ENCODE peak calls at places on chromosomes 1 and 21, in seven cellular contexts. S is left lung, G is breast epithelium, T is PC-9, F is colonic mucosa, L is dorsolateral prefrontal cortex, N is right cardiac atrium. Y is an unnamed sample.
A peak's percentile ranks its signal among the peaks of the same experiment; 100 is the strongest.

GRCh38 chr21:33767960-33768359 is 125.7 kb downstream of the ITSN1 start:
- DNase-seq in S (no peak), F (no peak), L (no peak), T (no peak), N (no peak), G (no peak), Y (no peak)

GRCh38 chr1:219041819-219042218 is 131.9 kb upstream of the LYPLAL1 start:
- DNase-seq in F (peak; percentile 32), N (no peak), G (no peak), S (no peak), L (no peak), T (no peak), Y (no peak)

GRCh38 chr1:45216861-45217260 is 10.5 kb upstream of the ZSWIM5 start:
- DNase-seq in S (no peak), N (no peak), L (no peak), F (no peak), T (no peak), G (no peak), Y (no peak)

GRCh38 chr1:84632975-84633427 is 57.3 kb downstream of the SSX2IP start:
- DNase-seq in N (no peak), T (peak; percentile 91), F (peak; percentile 57), S (no peak), L (no peak), G (no peak), Y (no peak)

GRCh38 chr1:101371259-101371658 is 134.4 kb downstream of the S1PR1 start:
- DNase-seq in S (no peak), F (no peak), T (peak; percentile 89), G (no peak), L (no peak), N (no peak), Y (no peak)

GRCh38 chr1:18217398-18218043 is 109.9 kb downstream of the IGSF21 start:
- DNase-seq in G (no peak), S (no peak), N (no peak), T (no peak), L (no peak), F (peak; percentile 63), Y (no peak)

GRCh38 chr1:62288669-62289068 is 30.6 kb downstream of the KANK4 start:
- DNase-seq in S (no peak), N (no peak), F (no peak), L (no peak), G (no peak), T (no peak), Y (no peak)

GRCh38 chr1:71089536-71090270 is 8.9 kb upstream of the ZRANB2 start:
- DNase-seq in G (no peak), F (no peak), T (no peak), N (no peak), S (no peak), L (no peak), Y (no peak)

GRCh38 chr1:54096491-54097235 is 43.3 kb downstream of the TCEANC2 start:
- DNase-seq in G (no peak), T (no peak), L (no peak), F (peak; percentile 16), S (no peak), N (no peak), Y (no peak)

GRCh38 chr1:62905309-62905708 is 121.4 kb downstream of the ATG4C start:
- DNase-seq in T (no peak), S (no peak), L (no peak), N (no peak), G (no peak), F (no peak), Y (no peak)

GRCh38 chr1:26177182-26177684 is at the start of gene CNKSR1:
- DNase-seq in L (no peak), T (peak; percentile 88), S (peak; percentile 78), G (peak; percentile 85), F (peak; percentile 90), N (no peak), Y (no peak)

GRCh38 chr1:147091801-147092200 is 80.5 kb downstream of the PRKAB2 start:
- DNase-seq in S (no peak), G (no peak), F (no peak), N (no peak), T (peak; percentile 46), L (no peak), Y (no peak)

GRCh38 chr1:160094806-160095205 is 3.6 kb downstream of the IGSF8 start:
- DNase-seq in N (no peak), L (no peak), F (peak; percentile 57), T (no peak), G (no peak), S (no peak), Y (no peak)

GRCh38 chr1:230891413-230891812 is 23.1 kb upstream of the C1orf198 start:
- DNase-seq in G (no peak), S (no peak), N (no peak), F (no peak), L (no peak), T (no peak), Y (no peak)

GRCh38 chr1:43598622-43599021 is 51.3 kb upstream of the KDM4A start:
- DNase-seq in F (no peak), S (no peak), N (no peak), L (no peak), G (no peak), T (no peak), Y (no peak)

GRCh38 chr1:162905759-162906158 is 44.8 kb upstream of the CCDC190 start:
- DNase-seq in S (no peak), G (no peak), T (peak; percentile 77), F (no peak), L (no peak), N (no peak), Y (no peak)

GRCh38 chr1:162906485-162906884 is 45.5 kb upstream of the CCDC190 start:
- DNase-seq in T (no peak), N (no peak), F (no peak), L (no peak), S (no peak), G (no peak), Y (no peak)

GRCh38 chr1:162908780-162909179 is 47.8 kb upstream of the CCDC190 start:
- DNase-seq in G (no peak), F (no peak), T (peak; percentile 68), L (no peak), N (no peak), S (no peak), Y (no peak)

GRCh38 chr1:162910161-162910560 is 49.2 kb upstream of the CCDC190 start:
- DNase-seq in T (no peak), F (no peak), N (no peak), L (no peak), S (no peak), G (no peak), Y (no peak)

DNA sequence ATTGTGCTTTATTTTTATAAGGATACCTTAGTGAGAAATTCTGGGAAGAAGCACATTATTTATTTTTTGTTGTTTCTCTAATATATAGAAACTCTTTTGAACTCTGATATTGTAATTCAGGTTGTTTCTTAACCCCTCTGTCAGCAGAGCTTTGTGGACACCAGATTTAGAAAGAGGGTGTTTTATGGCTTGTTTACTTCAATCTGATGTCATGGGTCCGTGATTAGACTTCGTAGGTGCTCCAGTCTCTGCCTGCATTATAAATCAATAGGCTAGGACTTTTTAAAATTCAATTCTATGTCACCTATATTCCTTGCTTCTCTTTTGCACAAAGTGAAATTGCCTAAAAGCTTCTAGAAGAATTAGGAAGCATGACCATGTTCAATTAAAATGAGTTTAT is 47.3 kb upstream of the CCDC190 start:
- DNase-seq in L (no peak), S (no peak), F (no peak), N (no peak), T (no peak), G (no peak), Y (no peak)
- H3K27ac ChIP-seq in L (no peak overlapping the region), S (no peak overlapping the region), F (no peak overlapping the region), N (no peak overlapping the region), T (peak overlapping the region; percentile 69), G (no peak overlapping the region), Y (no peak overlapping the region)

GRCh38 chr1:81231729-81232038 is 569.0 kb upstream of the ADGRL2 start:
- DNase-seq in S (no peak), L (no peak), F (no peak), N (no peak), T (no peak), G (no peak), Y (no peak)
- H3K27ac ChIP-seq in S (no peak overlapping the region), L (no peak overlapping the region), F (no peak overlapping the region), N (no peak overlapping the region), T (no peak overlapping the region), G (no peak overlapping the region), Y (no peak overlapping the region)

GRCh38 chr21:32299695-32300094 is 1.0 kb downstream of the MRAP start:
- DNase-seq in T (no peak), N (no peak), G (no peak), L (no peak), S (no peak), F (no peak), Y (no peak)
- H3K27ac ChIP-seq in T (no peak overlapping the region), N (no peak overlapping the region), G (no peak overlapping the region), L (no peak overlapping the region), S (no peak overlapping the region), F (no peak overlapping the region), Y (no peak overlapping the region)

DNA sequence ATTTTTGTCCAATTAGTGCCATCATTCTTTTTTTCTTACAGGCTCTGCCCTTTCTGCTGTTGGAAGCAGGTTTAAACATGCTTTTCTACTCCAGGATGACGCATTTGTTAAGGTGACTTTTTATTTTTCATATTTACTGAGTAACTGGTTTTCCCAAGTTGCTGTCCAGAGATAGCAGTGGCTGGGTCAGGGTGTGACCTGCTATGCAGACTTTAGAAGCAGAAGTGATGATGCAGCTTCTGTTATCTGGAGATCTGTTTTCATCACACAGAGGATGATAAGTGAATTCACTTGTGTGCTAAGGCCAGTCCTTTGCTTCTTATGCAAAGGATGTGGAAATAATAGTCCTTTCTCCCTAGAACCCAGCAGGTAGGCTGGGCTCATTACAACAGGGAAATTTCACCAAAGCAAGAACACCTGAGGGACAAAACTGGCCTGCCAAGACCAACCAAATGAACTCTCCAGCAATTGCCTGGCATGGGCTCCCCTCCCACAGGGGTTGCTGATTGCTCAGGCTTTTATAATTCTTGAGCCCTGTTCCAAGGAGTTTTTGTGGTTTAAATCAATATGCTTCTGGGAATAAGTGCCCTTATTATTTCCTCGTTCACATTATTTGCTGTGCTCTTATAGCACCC is 97.8 kb upstream of the LPGAT1 start:
- DNase-seq in N (no peak), G (peak; percentile 67), F (peak; percentile 49), L (no peak), T (peak; percentile 97), S (peak; percentile 68), Y (no peak)
- H3K27ac ChIP-seq in N (no peak overlapping the region), G (peak overlapping the region; percentile 73), F (peak overlapping the region; percentile 80), L (no peak overlapping the region), T (peak overlapping the region; percentile 71), S (peak overlapping the region; percentile 76), Y (no peak overlapping the region)

GRCh38 chr1:85705940-85706339 is 2.3 kb downstream of the ZNHIT6 start:
- DNase-seq in F (no peak), L (no peak), T (no peak), N (no peak), S (no peak), G (no peak), Y (no peak)
- H3K27ac ChIP-seq in F (no peak overlapping the region), L (no peak overlapping the region), T (no peak overlapping the region), N (no peak overlapping the region), S (no peak overlapping the region), G (no peak overlapping the region), Y (no peak overlapping the region)